ENCODE peak calls at places on chromosomes 7 and 10, in six cellular contexts. H is heart left ventricle, U is fibroblast of lung, R is transverse colon, Q is cardiac muscle cell, W is GM12878. G is an unnamed sample. For H3K36me3, the result is how much of the 10 kb centered on the place peaks cover.

GRCh38 chr10:12873172-12873571 is 128.3 kb downstream of the CCDC3 start:
- DNase-seq in H (no peak), U (no peak), R (no peak), Q (no peak), W (no peak), G (no peak)

GRCh38 chr10:114998993-114999392 is 61.0 kb downstream of the TRUB1 start:
- DNase-seq in H (no peak), U (no peak), R (no peak), Q (no peak), W (no peak), G (no peak)

GRCh38 chr10:62264702-62265436 is 3.8 kb downstream of the RTKN2 start:
- DNase-seq in H (no peak), U (peak), R (no peak), Q (peak), W (no peak), G (peak)

GRCh38 chr10:79981673-79982485 is 33.0 kb upstream of the SFTPD start:
- DNase-seq in H (peak), U (peak), R (peak), Q (peak), W (no peak), G (no peak)

GRCh38 chr7:44145419-44145968 is 4.4 kb upstream of the MYL7 start:
- DNase-seq in H (no peak), U (no peak), R (no peak), Q (peak), W (no peak), G (no peak)

GRCh38 chr7:73342645-73343044 is 14.7 kb downstream of the FKBP6 start:
- DNase-seq in H (no peak), U (peak), R (no peak), Q (peak), W (no peak), G (no peak)

GRCh38 chr7:73830872-73831655 is at the start of gene CLDN4:
- DNase-seq in H (no peak), U (no peak), R (peak), Q (no peak), W (no peak), G (no peak)

GRCh38 chr10:100743626-100744135 is 1.7 kb upstream of the PAX2 start:
- DNase-seq in H (no peak), U (peak), R (peak), Q (peak), W (no peak), G (no peak)

GRCh38 chr7:78912781-78913180 is 540.7 kb downstream of the MAGI2 start:
- DNase-seq in H (no peak), U (peak), R (no peak), Q (peak), W (no peak), G (no peak)

GRCh38 chr10:100340948-100341847 is 5.8 kb upstream of the SCD start:
- DNase-seq in H (peak), U (peak), R (no peak), Q (no peak), W (no peak), G (no peak)

GRCh38 chr7:142482899-142483658 is 225.2 kb upstream of the PRSS58 start:
- DNase-seq in H (no peak), U (peak), R (peak), Q (peak), W (no peak), G (no peak)

GRCh38 chr7:25669954-25670841 is 441.9 kb upstream of the NPVF start:
- DNase-seq in H (no peak), U (peak), R (peak), Q (peak), W (no peak), G (no peak)

GRCh38 chr7:104903044-104903443 is 111.0 kb upstream of the KMT2E start:
- DNase-seq in H (no peak), U (peak), R (no peak), Q (peak), W (no peak), G (no peak)

GRCh38 chr10:48221814-48222213 is 52.7 kb downstream of the FRMPD2 start:
- DNase-seq in H (no peak), U (no peak), R (no peak), Q (no peak), W (no peak), G (no peak)

GRCh38 chr7:57256637-57257375 is 124.6 kb upstream of the ZNF479 start:
- DNase-seq in H (no peak), U (no peak), R (no peak), Q (no peak), W (no peak), G (no peak)

DNA sequence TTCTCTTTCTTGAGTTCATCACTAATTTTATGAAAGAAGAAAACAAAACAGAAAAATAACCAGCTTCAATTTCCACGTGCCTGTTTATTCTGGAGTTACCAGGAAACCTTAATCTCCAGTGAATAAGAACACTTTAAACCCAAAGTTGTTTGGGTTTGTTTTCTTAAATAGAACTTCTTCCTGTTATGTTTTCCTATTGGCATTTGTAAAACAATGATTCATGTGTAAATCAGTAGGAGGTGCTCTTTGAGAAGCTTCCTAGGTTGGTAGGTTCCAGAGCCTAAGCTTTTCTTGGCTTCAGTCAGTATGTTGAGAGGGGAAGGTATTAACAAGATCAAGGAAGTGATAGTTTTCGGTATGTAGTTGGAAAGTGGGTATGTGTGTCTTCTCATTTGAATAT is 119.0 kb downstream of the BICC1 start:
- DNase-seq in H (no peak), U (no peak), R (no peak), Q (no peak), W (no peak), G (no peak)
- TF ChIP-seq CTCF in H (no peak), U (no peak), R (no peak), Q (no peak), W (no peak), G (no peak)

GRCh38 chr10:122245897-122246296 is 25.2 kb upstream of the BTBD16 start:
- DNase-seq in H (no peak), U (no peak), R (no peak), Q (no peak), W (no peak), G (no peak)
- H3K36me3 ChIP-seq in H (half or more), U (under half), R (under half), Q (under half), W (under half), G (under half)

GRCh38 chr10:58857251-58857650 is 319.2 kb upstream of the PHYHIPL start:
- DNase-seq in H (no peak), U (no peak), R (no peak), Q (no peak), W (no peak), G (no peak)
- H3K4me3 ChIP-seq in H (no peak), U (no peak), R (no peak), Q (no peak), W (no peak), G (no peak)

GRCh38 chr10:103578782-103579382 is 85.4 kb downstream of the NEURL1 start:
- DNase-seq in H (no peak), U (no peak), R (peak), Q (no peak), W (no peak), G (peak)

GRCh38 chr10:103574116-103575061 is 80.9 kb downstream of the NEURL1 start:
- DNase-seq in H (no peak), U (no peak), R (no peak), Q (peak), W (no peak), G (no peak)

GRCh38 chr10:103575416-103576075 is 82.0 kb downstream of the NEURL1 start:
- DNase-seq in H (no peak), U (no peak), R (no peak), Q (no peak), W (no peak), G (no peak)

GRCh38 chr10:103576076-103576471 is 82.6 kb downstream of the NEURL1 start:
- DNase-seq in H (no peak), U (no peak), R (no peak), Q (no peak), W (no peak), G (no peak)

DNA sequence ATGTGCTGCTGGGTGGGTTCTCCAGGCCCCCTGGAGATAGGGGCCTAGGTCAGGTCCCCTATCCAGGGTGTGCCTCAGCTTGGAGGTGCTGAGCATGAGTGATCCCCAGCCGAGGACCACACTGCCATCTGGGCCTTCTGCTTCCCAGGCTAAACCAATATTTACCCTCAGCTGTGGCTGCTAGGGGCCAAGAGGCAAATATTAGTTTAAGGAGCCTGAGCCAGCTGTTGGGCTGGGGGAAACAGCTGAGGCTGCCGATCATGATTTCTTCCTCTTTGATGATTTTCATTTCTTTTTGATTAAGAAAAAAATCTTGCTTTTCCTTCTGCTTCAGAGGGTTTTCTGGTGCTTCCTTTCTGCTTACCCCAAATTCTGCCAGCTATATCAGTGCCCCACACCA is 83.4 kb downstream of the NEURL1 start:
- DNase-seq in H (no peak), U (no peak), R (no peak), Q (no peak), W (no peak), G (no peak)
- TF ChIP-seq CTCF in H (no peak), U (no peak), R (no peak), Q (no peak), W (no peak), G (no peak)

DNA sequence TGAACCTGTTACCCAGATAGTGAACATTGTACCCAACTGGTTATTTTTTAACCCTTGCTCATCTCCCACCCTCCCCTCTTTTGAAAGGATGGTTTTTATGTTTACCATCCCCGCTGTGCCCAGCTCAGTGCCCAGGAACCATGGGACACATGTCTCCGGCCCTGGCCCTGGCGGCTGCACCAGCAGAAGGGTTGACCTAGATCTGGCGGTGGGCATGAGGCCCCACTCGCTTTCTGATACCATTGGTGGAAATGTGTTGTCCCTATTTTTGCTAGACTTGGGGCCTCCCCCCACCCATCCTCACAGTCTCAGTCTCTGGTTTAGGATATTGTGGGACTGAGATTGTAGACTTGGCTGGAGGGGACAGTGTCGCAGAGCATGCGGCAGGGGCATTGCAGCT is 11.9 kb downstream of the PFKFB3 start:
- DNase-seq in H (no peak), U (no peak), R (no peak), Q (no peak), W (no peak), G (no peak)
- H3K36me3 ChIP-seq in H (half or more), U (under half), R (under half), Q (half or more), W (under half), G (under half)

GRCh38 chr7:157584420-157584819 is 247.6 kb downstream of the DNAJB6 start:
- DNase-seq in H (no peak), U (no peak), R (no peak), Q (no peak), W (no peak), G (no peak)

GRCh38 chr7:157586426-157586955 is 249.7 kb downstream of the DNAJB6 start:
- DNase-seq in H (no peak), U (no peak), R (no peak), Q (no peak), W (no peak), G (no peak)

GRCh38 chr7:157587051-157587450 is 250.2 kb downstream of the DNAJB6 start:
- DNase-seq in H (no peak), U (no peak), R (no peak), Q (no peak), W (no peak), G (no peak)

GRCh38 chr7:157587487-157588270 is 250.9 kb downstream of the DNAJB6 start:
- DNase-seq in H (no peak), U (no peak), R (no peak), Q (no peak), W (no peak), G (no peak)

GRCh38 chr7:157585113-157585861 is 248.5 kb downstream of the DNAJB6 start:
- DNase-seq in H (peak), U (no peak), R (no peak), Q (no peak), W (no peak), G (no peak)
- H3K4me3 ChIP-seq in H (peak), U (no peak), R (no peak), Q (no peak), W (no peak), G (no peak)

GRCh38 chr10:71520042-71520441 is 123.3 kb downstream of the CDH23 start:
- DNase-seq in H (no peak), U (no peak), R (no peak), Q (peak), W (no peak), G (no peak)

GRCh38 chr10:71521504-71522290 is 125.0 kb downstream of the CDH23 start:
- DNase-seq in H (no peak), U (no peak), R (no peak), Q (no peak), W (no peak), G (no peak)

GRCh38 chr10:71525102-71525501 is 128.4 kb downstream of the CDH23 start:
- DNase-seq in H (no peak), U (no peak), R (no peak), Q (no peak), W (no peak), G (no peak)

GRCh38 chr10:71523756-71524155 is 127.0 kb downstream of the CDH23 start:
- DNase-seq in H (no peak), U (no peak), R (no peak), Q (no peak), W (no peak), G (no peak)

DNA sequence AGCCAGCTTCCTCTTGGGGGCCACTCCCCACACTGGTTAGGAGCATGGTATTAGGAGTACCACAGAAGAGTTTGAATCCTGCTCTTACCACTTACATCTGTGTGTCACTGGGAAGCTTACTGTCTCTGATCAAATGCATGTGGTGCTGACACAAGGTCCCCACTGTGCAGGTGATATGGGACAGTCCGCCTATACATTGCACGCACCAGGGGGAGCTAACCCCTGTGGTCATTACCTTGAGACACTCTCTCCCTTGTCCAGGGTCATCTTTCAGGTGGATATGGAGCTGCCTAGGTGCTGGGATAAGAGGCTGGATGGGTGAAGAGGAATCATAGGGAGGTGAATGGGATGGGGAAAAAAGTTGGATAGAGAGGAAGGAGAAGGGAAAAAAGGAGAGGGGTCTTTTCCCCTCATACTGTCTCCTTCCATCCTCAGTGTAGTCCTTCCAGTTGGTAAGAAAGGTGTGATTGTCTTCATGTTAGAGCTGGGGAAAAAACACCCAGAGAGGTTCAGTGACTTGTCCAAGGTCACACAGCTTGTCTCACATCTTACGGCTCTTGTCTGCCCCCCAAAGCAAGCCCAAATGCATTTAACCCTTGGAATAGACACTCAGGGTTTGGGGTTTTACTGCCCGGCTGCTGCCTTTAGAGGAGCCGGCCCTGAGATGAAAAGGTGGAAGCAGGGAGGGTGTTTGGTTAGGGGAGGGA is 125.9 kb downstream of the CDH23 start:
- DNase-seq in H (no peak), U (no peak), R (no peak), Q (no peak), W (no peak), G (no peak)
- TF ChIP-seq CTCF in H (no peak), U (no peak), R (no peak), Q (no peak), W (no peak), G (no peak)

GRCh38 chr10:92508866-92509265 is 65.0 kb downstream of the IDE start:
- DNase-seq in H (no peak), U (no peak), R (no peak), Q (no peak), W (no peak), G (no peak)

GRCh38 chr10:92502296-92502695 is 71.6 kb downstream of the IDE start:
- DNase-seq in H (no peak), U (no peak), R (no peak), Q (no peak), W (no peak), G (no peak)

GRCh38 chr10:92506336-92506735 is 67.6 kb downstream of the IDE start:
- DNase-seq in H (no peak), U (no peak), R (no peak), Q (no peak), W (no peak), G (no peak)

GRCh38 chr10:92505044-92505443 is 68.8 kb downstream of the IDE start:
- DNase-seq in H (no peak), U (no peak), R (no peak), Q (no peak), W (no peak), G (no peak)
- H3K36me3 ChIP-seq in H (under half), U (under half), R (under half), Q (under half), W (under half), G (under half)

GRCh38 chr7:100968031-100968430 is 1.3 kb upstream of the MUC12 start:
- DNase-seq in H (no peak), U (no peak), R (no peak), Q (no peak), W (no peak), G (no peak)

GRCh38 chr7:100967292-100967863 is 2.0 kb upstream of the MUC12 start:
- DNase-seq in H (no peak), U (no peak), R (peak), Q (no peak), W (no peak), G (no peak)

GRCh38 chr7:100971111-100972001 is 2.0 kb downstream of the MUC12 start:
- DNase-seq in H (no peak), U (no peak), R (no peak), Q (no peak), W (no peak), G (no peak)

GRCh38 chr7:100968650-100969049 is 715 bp upstream of the MUC12 start:
- DNase-seq in H (no peak), U (no peak), R (peak), Q (no peak), W (no peak), G (no peak)

DNA sequence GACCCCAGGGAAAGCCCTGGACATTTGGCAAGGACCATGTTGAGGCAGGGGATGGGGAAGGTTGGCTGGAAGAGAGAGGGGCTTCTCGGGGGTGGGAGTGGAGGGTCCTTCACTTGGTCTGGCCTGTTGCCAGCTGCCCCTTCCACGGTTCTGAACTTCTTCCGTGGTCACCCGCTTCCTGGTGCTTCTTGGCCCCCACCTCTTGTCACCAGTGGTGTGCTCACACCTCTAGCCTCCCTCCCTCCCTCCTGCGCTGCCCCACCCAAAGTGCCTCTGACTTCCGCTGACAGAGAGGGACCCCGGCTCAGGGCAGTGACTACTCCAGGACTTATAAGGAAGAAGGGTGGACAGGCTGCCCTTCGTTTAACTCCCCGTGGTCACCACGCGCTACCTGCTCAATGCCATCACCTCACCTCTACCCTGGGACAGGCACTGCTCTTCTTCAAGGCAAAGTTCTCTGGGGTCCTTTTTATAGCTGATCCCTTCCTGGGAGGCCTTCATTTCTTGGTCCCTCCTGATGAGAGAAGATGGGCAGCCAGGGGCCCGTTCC is at the start of gene MUC12:
- DNase-seq in H (no peak), U (no peak), R (no peak), Q (no peak), W (no peak), G (no peak)
- H3K4me3 ChIP-seq in H (no peak), U (no peak), R (no peak), Q (no peak), W (no peak), G (no peak)